ENCODE peak calls at places on chromosomes 3 and 15, in seven cellular contexts. H, L, X, G, R, J and P are unnamed samples.

GRCh38 chr3:126539558-126540250 is 15.7 kb downstream of the CHST13 start:
- DNase-seq in H (no peak), L (no peak), X (peak), G (peak), R (no peak), J (no peak), P (no peak)

GRCh38 chr15:52642386-52643361 is 36.5 kb downstream of the ATOSA start:
- DNase-seq in H (no peak), L (peak), X (no peak), G (no peak), R (no peak), J (no peak), P (no peak)

GRCh38 chr3:137642831-137643230 is 121.3 kb upstream of the SOX14 start:
- DNase-seq in H (no peak), L (no peak), X (peak), G (no peak), R (no peak), J (no peak), P (no peak)

GRCh38 chr3:126147147-126147931 is 33.0 kb downstream of the ALDH1L1 start:
- DNase-seq in H (no peak), L (no peak), X (no peak), G (no peak), R (no peak), J (no peak), P (no peak)

GRCh38 chr3:167066977-167067843 is 312.9 kb downstream of the ZBBX start:
- DNase-seq in H (no peak), L (no peak), X (peak), G (no peak), R (no peak), J (no peak), P (no peak)

GRCh38 chr3:127212711-127213110 is 19.8 kb downstream of the PRR23E start:
- DNase-seq in H (no peak), L (no peak), X (no peak), G (no peak), R (no peak), J (no peak), P (no peak)

GRCh38 chr15:52146776-52147175 is 34.2 kb upstream of the BCL2L10 start:
- DNase-seq in H (no peak), L (peak), X (no peak), G (no peak), R (no peak), J (no peak), P (no peak)

GRCh38 chr15:66755298-66756068 is 53.4 kb downstream of the SMAD6 start:
- DNase-seq in H (no peak), L (no peak), X (no peak), G (peak), R (no peak), J (no peak), P (no peak)

GRCh38 chr15:36622247-36622795 is 42.9 kb downstream of the CDIN1 start:
- DNase-seq in H (no peak), L (no peak), X (no peak), G (no peak), R (no peak), J (no peak), P (no peak)

GRCh38 chr3:4504340-4505261 is 11.5 kb downstream of the ITPR1 start:
- DNase-seq in H (no peak), L (peak), X (no peak), G (peak), R (no peak), J (no peak), P (no peak)

GRCh38 chr3:55524565-55525244 is 37.6 kb upstream of the WNT5A start:
- DNase-seq in H (no peak), L (peak), X (no peak), G (no peak), R (no peak), J (no peak), P (no peak)

GRCh38 chr3:70433091-70433490 is 120.7 kb upstream of the MDFIC2 start:
- DNase-seq in H (no peak), L (peak), X (no peak), G (no peak), R (no peak), J (no peak), P (no peak)

GRCh38 chr15:31403096-31403495 is 76.5 kb downstream of the KLF13 start:
- DNase-seq in H (no peak), L (no peak), X (no peak), G (no peak), R (no peak), J (no peak), P (no peak)

GRCh38 chr3:142596726-142597088 is 514 bp downstream of the PLS1 start:
- DNase-seq in H (no peak), L (no peak), X (no peak), G (no peak), R (no peak), J (no peak), P (no peak)

GRCh38 chr15:101773496-101774100 is 29.7 kb upstream of the OR4F6 start:
- DNase-seq in H (no peak), L (no peak), X (no peak), G (no peak), R (no peak), J (no peak), P (no peak)

GRCh38 chr3:49359623-49360022 is 1.5 kb upstream of the GPX1 start:
- DNase-seq in H (no peak), L (peak), X (no peak), G (no peak), R (no peak), J (no peak), P (no peak)

GRCh38 chr15:38226867-38227266 is 25.8 kb upstream of the SPRED1 start:
- DNase-seq in H (peak), L (peak), X (no peak), G (no peak), R (no peak), J (no peak), P (no peak)

GRCh38 chr3:150348500-150348899 is 59.6 kb upstream of the TSC22D2 start:
- DNase-seq in H (peak), L (peak), X (no peak), G (no peak), R (no peak), J (no peak), P (no peak)

GRCh38 chr3:9352917-9353823 is 9.7 kb upstream of the THUMPD3 start:
- DNase-seq in H (peak), L (peak), X (peak), G (peak), R (peak), J (peak), P (peak)

GRCh38 chr3:51668756-51669155 is 2.3 kb upstream of the TEX264 start:
- DNase-seq in H (no peak), L (no peak), X (no peak), G (no peak), R (no peak), J (no peak), P (no peak)

GRCh38 chr3:33299395-33300081 is 22.3 kb downstream of the FBXL2 start:
- DNase-seq in H (no peak), L (peak), X (no peak), G (no peak), R (no peak), J (no peak), P (no peak)

GRCh38 chr15:62087671-62088360 is 21.0 kb downstream of the C2CD4A start:
- DNase-seq in H (no peak), L (peak), X (no peak), G (no peak), R (no peak), J (no peak), P (no peak)

GRCh38 chr3:38644662-38645053 is 4.8 kb downstream of the SCN5A start:
- DNase-seq in H (no peak), L (no peak), X (no peak), G (no peak), R (no peak), J (no peak), P (no peak)

GRCh38 chr3:170988378-170988777 is 38.1 kb downstream of the SLC2A2 start:
- DNase-seq in H (no peak), L (no peak), X (no peak), G (no peak), R (no peak), J (no peak), P (no peak)

GRCh38 chr15:98428253-98428989 is 219.9 kb upstream of the IGF1R start:
- DNase-seq in H (peak), L (peak), X (peak), G (no peak), R (peak), J (peak), P (peak)

GRCh38 chr3:121870710-121871109 is 23.5 kb upstream of the SLC15A2 start:
- DNase-seq in H (no peak), L (no peak), X (no peak), G (no peak), R (no peak), J (no peak), P (no peak)

GRCh38 chr15:32651229-32651837 is 9.8 kb downstream of the SCG5 start:
- DNase-seq in H (peak), L (peak), X (peak), G (peak), R (peak), J (peak), P (peak)

GRCh38 chr3:45575491-45575923 is 19.0 kb upstream of the LIMD1 start:
- DNase-seq in H (no peak), L (peak), X (no peak), G (no peak), R (no peak), J (no peak), P (no peak)

GRCh38 chr3:158709666-158710083 is 22.6 kb downstream of the RARRES1 start:
- DNase-seq in H (no peak), L (peak), X (no peak), G (no peak), R (no peak), J (no peak), P (no peak)

GRCh38 chr3:117019082-117019713 is 309.6 kb downstream of the TUSC7 start:
- DNase-seq in H (peak), L (peak), X (peak), G (no peak), R (peak), J (no peak), P (peak)

GRCh38 chr3:195103623-195104022 is 167.3 kb downstream of the XXYLT1 start:
- DNase-seq in H (no peak), L (peak), X (no peak), G (peak), R (no peak), J (no peak), P (no peak)

GRCh38 chr3:53009826-53010539 is 35.9 kb downstream of the SFMBT1 start:
- DNase-seq in H (no peak), L (no peak), X (peak), G (no peak), R (no peak), J (no peak), P (peak)

GRCh38 chr15:48647963-48648362 is 2.5 kb upstream of the FBN1 start:
- DNase-seq in H (no peak), L (peak), X (no peak), G (no peak), R (no peak), J (no peak), P (no peak)

GRCh38 chr15:40892449-40893012 is 1.7 kb upstream of the VPS18 start:
- DNase-seq in H (no peak), L (no peak), X (no peak), G (no peak), R (no peak), J (no peak), P (no peak)

GRCh38 chr3:73060302-73060723 is 1.1 kb upstream of the EBLN2 start:
- DNase-seq in H (no peak), L (peak), X (no peak), G (no peak), R (no peak), J (no peak), P (no peak)

GRCh38 chr3:32839714-32840085 is 21.9 kb downstream of the TRIM71 start:
- DNase-seq in H (no peak), L (no peak), X (no peak), G (no peak), R (no peak), J (no peak), P (no peak)